ENCODE peak calls at places on chromosomes 7 and 10, in five cellular contexts. Y, Z, R, E and B are unnamed samples.

GRCh38 chr10:100735345-100736143 is 9.8 kb upstream of the PAX2 start:
- DNase-seq in Y (peak), Z (no peak), R (no peak), E (no peak), B (no peak)

GRCh38 chr10:2929859-2930258 is 137.5 kb upstream of the PFKP start:
- DNase-seq in Y (no peak), Z (no peak), R (no peak), E (no peak), B (no peak)

GRCh38 chr10:45000138-45000763 is 472 bp upstream of the ZNF22 start:
- DNase-seq in Y (peak), Z (no peak), R (no peak), E (no peak), B (no peak)

GRCh38 chr7:31373337-31374289 is 33.1 kb upstream of the NEUROD6 start:
- DNase-seq in Y (peak), Z (peak), R (peak), E (peak), B (no peak)

GRCh38 chr7:96649981-96650380 is 59.7 kb downstream of the SEM1 start:
- DNase-seq in Y (no peak), Z (no peak), R (no peak), E (no peak), B (no peak)

GRCh38 chr10:132654708-132655661 is 117.4 kb downstream of the INPP5A start:
- DNase-seq in Y (peak), Z (peak), R (peak), E (peak), B (peak)

GRCh38 chr10:101030492-101031127 is 319 bp downstream of the PDZD7 start:
- DNase-seq in Y (peak), Z (no peak), R (no peak), E (no peak), B (no peak)

GRCh38 chr7:125908714-125909113 is 979.1 kb upstream of the POT1 start:
- DNase-seq in Y (no peak), Z (no peak), R (no peak), E (no peak), B (no peak)

GRCh38 chr10:117980216-117980615 is 66.5 kb downstream of the RAB11FIP2 start:
- DNase-seq in Y (no peak), Z (no peak), R (no peak), E (no peak), B (no peak)

GRCh38 chr7:12322287-12322902 is 81.3 kb downstream of the VWDE start:
- DNase-seq in Y (peak), Z (peak), R (peak), E (peak), B (peak)

GRCh38 chr10:84510121-84510520 is 181.7 kb downstream of the CCSER2 start:
- DNase-seq in Y (no peak), Z (no peak), R (no peak), E (no peak), B (no peak)

GRCh38 chr7:41696323-41696916 is 6.5 kb downstream of the INHBA start:
- DNase-seq in Y (peak), Z (peak), R (peak), E (peak), B (peak)

GRCh38 chr10:21173433-21173963 is 276.4 kb upstream of the NEBL start:
- DNase-seq in Y (peak), Z (no peak), R (no peak), E (no peak), B (no peak)

GRCh38 chr7:38448842-38449241 is 175.4 kb upstream of the TARP start:
- DNase-seq in Y (no peak), Z (no peak), R (no peak), E (no peak), B (no peak)

GRCh38 chr7:55405856-55406541 is 40.9 kb downstream of the LANCL2 start:
- DNase-seq in Y (no peak), Z (no peak), R (no peak), E (no peak), B (no peak)

GRCh38 chr10:89053555-89053954 is 63.0 kb downstream of the FAS start:
- DNase-seq in Y (no peak), Z (no peak), R (no peak), E (no peak), B (no peak)

GRCh38 chr7:101632641-101633040 is 3.5 kb upstream of the MYL10 start:
- DNase-seq in Y (no peak), Z (no peak), R (peak), E (no peak), B (no peak)

GRCh38 chr10:110892602-110893001 is 20.9 kb downstream of the PDCD4 start:
- DNase-seq in Y (no peak), Z (no peak), R (no peak), E (no peak), B (no peak)

GRCh38 chr7:92255308-92255707 is 9.5 kb downstream of the ANKIB1 start:
- DNase-seq in Y (no peak), Z (no peak), R (no peak), E (no peak), B (no peak)

GRCh38 chr10:77798940-77799339 is 127.6 kb downstream of the DLG5 start:
- DNase-seq in Y (no peak), Z (no peak), R (no peak), E (no peak), B (no peak)

GRCh38 chr10:130301026-130301892 is 165.1 kb downstream of the GLRX3 start:
- DNase-seq in Y (no peak), Z (no peak), R (no peak), E (no peak), B (no peak)

DNA sequence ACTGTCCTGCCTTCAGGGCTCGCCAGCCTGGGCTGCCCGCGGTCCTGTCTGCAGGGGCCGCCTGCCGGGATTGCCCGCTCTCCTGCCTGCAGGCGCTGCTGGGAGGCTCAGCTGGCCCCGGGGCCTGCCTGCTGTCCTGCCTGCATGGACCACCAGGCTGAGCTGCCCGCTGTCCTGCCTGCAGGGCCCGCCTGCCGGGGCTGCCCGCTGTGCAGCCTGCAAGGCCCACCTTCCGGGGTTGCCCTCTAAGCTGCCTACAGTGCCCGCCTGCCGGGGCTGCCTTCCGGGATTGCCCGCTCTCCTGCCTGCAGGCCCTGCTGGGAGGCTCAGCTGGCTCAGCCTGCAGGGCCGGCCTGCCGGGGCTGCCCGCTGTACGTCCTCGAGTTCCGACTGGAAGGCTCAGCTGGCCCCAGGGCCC is 164.4 kb downstream of the GLRX3 start:
- DNase-seq in Y (no peak), Z (no peak), R (no peak), E (no peak), B (no peak)
- H3K4me3 ChIP-seq in Y (no peak), Z (no peak), R (no peak), E (no peak), B (no peak)

DNA sequence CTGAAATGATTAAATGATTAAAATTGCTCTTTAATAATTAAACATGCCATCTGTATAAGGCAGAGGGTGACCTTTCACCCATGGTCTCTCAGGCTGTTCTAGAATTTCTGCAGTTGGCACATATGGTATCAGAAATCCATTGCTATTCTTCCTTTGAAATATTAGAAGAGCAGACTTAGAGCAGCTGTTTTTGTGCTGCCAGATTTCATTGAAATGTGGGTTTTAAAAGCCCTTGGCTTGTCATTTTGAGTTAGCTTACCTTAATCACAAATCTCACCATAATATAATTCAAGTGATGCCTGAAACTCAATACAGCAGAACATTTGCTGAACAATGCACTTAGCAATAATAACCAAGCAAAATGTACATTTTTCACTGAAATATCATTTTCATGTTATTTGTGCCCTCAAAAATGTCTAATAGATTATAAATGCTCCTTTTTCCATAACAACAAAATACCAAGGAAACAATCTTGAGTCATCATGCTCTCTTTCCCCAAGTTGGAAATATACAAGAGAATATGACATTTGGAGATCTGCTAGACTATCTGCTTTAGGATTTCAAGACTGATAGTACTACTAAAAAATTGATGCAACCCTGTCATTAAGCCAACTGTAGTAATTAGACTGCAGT is 16.1 kb upstream of the PTTG1IP2 start:
- DNase-seq in Y (no peak), Z (no peak), R (no peak), E (no peak), B (no peak)
- TF ChIP-seq POLR2AphosphoS5 in Y (no peak), Z (no peak), R (no peak), E (no peak), B (no peak)

GRCh38 chr7:130641497-130641896 is 27.1 kb downstream of the COPG2 start:
- DNase-seq in Y (no peak), Z (no peak), R (no peak), E (no peak), B (no peak)

GRCh38 chr7:130639391-130639790 is 29.2 kb downstream of the COPG2 start:
- DNase-seq in Y (no peak), Z (no peak), R (no peak), E (no peak), B (no peak)

GRCh38 chr7:130641040-130641439 is 27.5 kb downstream of the COPG2 start:
- DNase-seq in Y (no peak), Z (no peak), R (no peak), E (no peak), B (no peak)

DNA sequence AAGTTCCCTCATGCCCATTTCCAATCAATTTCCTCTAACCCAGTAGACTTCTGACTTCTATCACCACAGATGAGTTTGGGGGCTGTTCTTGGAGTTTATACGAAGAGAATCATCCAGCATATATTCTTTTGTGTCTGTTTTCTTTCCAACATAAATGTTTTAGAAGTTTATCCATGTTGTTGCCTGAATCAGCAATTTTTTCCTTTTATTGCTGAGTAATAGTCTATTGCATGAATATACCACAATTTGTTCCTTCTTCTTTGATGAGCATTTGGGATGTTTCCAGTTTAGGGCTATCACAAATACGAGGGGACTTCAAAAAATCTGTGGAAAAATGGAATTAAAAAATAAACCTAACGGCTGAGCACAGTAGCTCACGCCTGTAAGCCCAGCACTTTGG is 26.2 kb downstream of the COPG2 start:
- DNase-seq in Y (no peak), Z (no peak), R (no peak), E (no peak), B (no peak)
- TF ChIP-seq EZH2 in Y (no peak), Z (no peak), R (no peak), E (no peak), B (no peak)

GRCh38 chr10:15703944-15704580 is 15.7 kb downstream of the ITGA8 start:
- DNase-seq in Y (no peak), Z (no peak), R (no peak), E (no peak), B (no peak)
- H3K4me3 ChIP-seq in Y (no peak), Z (no peak), R (no peak), E (no peak), B (no peak)

GRCh38 chr7:82416402-82416801 is 27.2 kb downstream of the CACNA2D1 start:
- DNase-seq in Y (no peak), Z (no peak), R (no peak), E (no peak), B (no peak)

GRCh38 chr7:82423446-82423845 is 20.1 kb downstream of the CACNA2D1 start:
- DNase-seq in Y (no peak), Z (no peak), R (no peak), E (no peak), B (no peak)

GRCh38 chr7:82417898-82418297 is 25.7 kb downstream of the CACNA2D1 start:
- DNase-seq in Y (no peak), Z (no peak), R (no peak), E (no peak), B (no peak)

GRCh38 chr7:82413237-82413636 is 30.3 kb downstream of the CACNA2D1 start:
- DNase-seq in Y (peak), Z (no peak), R (no peak), E (no peak), B (no peak)

GRCh38 chr7:82419200-82419599 is 24.4 kb downstream of the CACNA2D1 start:
- DNase-seq in Y (no peak), Z (no peak), R (no peak), E (no peak), B (no peak)
- TF ChIP-seq POLR2AphosphoS5 in Y (no peak), Z (no peak), R (no peak), E (no peak), B (no peak)

GRCh38 chr7:25864511-25864910 is 287.5 kb upstream of the NFE2L3 start:
- DNase-seq in Y (no peak), Z (no peak), R (no peak), E (no peak), B (no peak)

GRCh38 chr7:25862993-25863726 is 288.8 kb upstream of the NFE2L3 start:
- DNase-seq in Y (no peak), Z (no peak), R (no peak), E (no peak), B (peak)

GRCh38 chr7:25864943-25865633 is 286.9 kb upstream of the NFE2L3 start:
- DNase-seq in Y (no peak), Z (no peak), R (no peak), E (no peak), B (no peak)

GRCh38 chr7:25862254-25862992 is 289.6 kb upstream of the NFE2L3 start:
- DNase-seq in Y (peak), Z (peak), R (peak), E (peak), B (peak)

DNA sequence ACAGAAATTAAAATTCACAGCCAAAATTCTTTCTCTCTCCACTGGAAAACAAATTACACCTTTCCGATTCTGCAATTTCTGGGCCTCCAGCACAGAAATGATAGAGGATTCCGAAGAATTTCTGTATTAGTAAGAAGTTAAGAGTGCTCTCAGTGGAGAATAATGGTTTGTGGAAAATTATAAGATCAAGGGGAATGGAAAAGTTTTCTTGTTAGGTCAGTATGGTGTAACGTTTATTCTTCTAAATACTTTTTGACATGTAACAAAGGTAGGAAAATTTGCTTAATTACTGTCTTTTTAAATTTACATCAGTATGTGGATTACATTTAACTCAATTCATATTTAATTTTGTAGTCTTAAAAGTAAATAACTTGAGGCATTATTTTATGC is 288.3 kb upstream of the NFE2L3 start:
- DNase-seq in Y (no peak), Z (no peak), R (no peak), E (no peak), B (no peak)
- TF ChIP-seq EZH2 in Y (no peak), Z (no peak), R (no peak), E (no peak), B (no peak)

GRCh38 chr7:147711429-147711828 is 879.1 kb upstream of the C7orf33 start:
- DNase-seq in Y (no peak), Z (no peak), R (no peak), E (no peak), B (no peak)

GRCh38 chr7:147707926-147708325 is 882.6 kb upstream of the C7orf33 start:
- DNase-seq in Y (no peak), Z (no peak), R (no peak), E (no peak), B (no peak)

GRCh38 chr7:147708871-147709270 is 881.7 kb upstream of the C7orf33 start:
- DNase-seq in Y (no peak), Z (no peak), R (no peak), E (no peak), B (no peak)
- H3K4me3 ChIP-seq in Y (no peak), Z (no peak), R (no peak), E (no peak), B (no peak)

DNA sequence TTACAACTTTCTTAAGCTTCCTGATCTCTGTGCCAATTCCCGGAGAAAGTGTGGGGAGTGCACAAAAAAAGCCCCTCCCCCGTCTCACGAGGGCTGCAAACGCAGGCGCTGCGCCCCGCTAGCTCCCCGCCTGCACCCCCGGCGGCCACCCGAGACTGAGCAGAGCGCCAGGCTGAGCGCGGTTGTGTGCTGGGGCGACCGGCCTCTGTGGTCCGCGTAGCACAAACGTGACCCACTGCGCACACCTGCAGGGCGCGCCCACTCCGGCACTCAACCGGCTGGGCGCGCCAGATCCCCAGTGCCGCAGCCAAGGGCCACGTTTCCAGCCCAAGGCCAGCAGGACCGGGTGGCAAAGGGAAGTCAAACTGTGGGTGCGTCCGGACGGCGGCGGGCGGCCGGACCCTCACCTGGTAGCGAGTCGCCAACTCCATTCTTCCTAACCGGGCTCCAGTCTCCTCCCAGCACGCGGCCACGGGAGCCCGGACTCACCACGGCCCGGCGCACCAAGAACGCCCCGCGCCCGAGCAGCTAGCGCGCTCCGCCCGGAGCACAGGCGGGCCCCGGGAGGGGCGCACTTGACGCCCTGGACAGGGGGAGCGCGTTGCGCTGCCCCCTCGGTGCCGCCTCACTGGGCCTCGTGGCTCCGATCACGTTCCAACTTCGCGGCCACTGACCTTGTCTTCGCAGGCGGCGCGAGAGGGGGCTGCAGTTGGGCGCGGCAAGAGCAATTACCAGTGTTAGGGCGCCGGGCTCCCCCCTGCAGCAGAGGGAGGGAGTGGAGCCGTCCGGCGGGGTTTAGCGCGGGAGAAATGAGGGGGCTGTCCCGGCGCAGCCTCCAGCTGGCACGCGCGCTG is at the start of gene CDCA7L:
- DNase-seq in Y (peak), Z (no peak), R (peak), E (peak), B (no peak)
- TF ChIP-seq POLR2AphosphoS5 in Y (peak), Z (no peak), R (peak), E (no peak), B (peak)

GRCh38 chr10:75111367-75111905 is at the start of gene SAMD8:
- DNase-seq in Y (peak), Z (peak), R (peak), E (peak), B (no peak)
- TF ChIP-seq EZH2 in Y (no peak), Z (no peak), R (no peak), E (no peak), B (no peak)

GRCh38 chr7:232571-233455 is 40.4 kb downstream of the FAM20C start:
- DNase-seq in Y (no peak), Z (no peak), R (no peak), E (no peak), B (no peak)
- H3K4me3 ChIP-seq in Y (no peak), Z (no peak), R (no peak), E (no peak), B (no peak)